ENCODE peak calls at places on chromosomes 5 and 9, in ten cellular contexts. C, X, Y, L, A, D, G, B, Z and E are unnamed samples.

GRCh38 chr5:74179183-74179582 is 461.3 kb downstream of the ENC1 start:
- DNase-seq in C (no peak), X (no peak), Y (no peak), L (no peak), A (no peak), D (no peak), G (no peak), B (no peak), Z (no peak), E (no peak)

GRCh38 chr5:55072668-55073067 is 29.8 kb upstream of the GZMA start:
- DNase-seq in C (no peak), X (peak), Y (no peak), L (no peak), A (no peak), D (no peak), G (peak), B (no peak), Z (peak), E (no peak)

GRCh38 chr5:177275883-177276282 is 27.6 kb downstream of the RAB24 start:
- DNase-seq in C (no peak), X (no peak), Y (no peak), L (no peak), A (no peak), D (no peak), G (no peak), B (no peak), Z (no peak), E (no peak)

GRCh38 chr5:96881511-96882115 is 5.3 kb downstream of the ERAP2 start:
- DNase-seq in C (no peak), X (no peak), Y (no peak), L (no peak), A (no peak), D (no peak), G (no peak), B (no peak), Z (no peak), E (peak)

GRCh38 chr9:109224751-109225150 is 57.7 kb upstream of the FRRS1L start:
- DNase-seq in C (no peak), X (no peak), Y (no peak), L (no peak), A (no peak), D (no peak), G (no peak), B (no peak), Z (no peak), E (no peak)

GRCh38 chr5:163162645-163163044 is 274.8 kb upstream of the CCNG1 start:
- DNase-seq in C (no peak), X (no peak), Y (no peak), L (no peak), A (no peak), D (no peak), G (no peak), B (no peak), Z (no peak), E (no peak)

GRCh38 chr5:113150221-113150620 is 173.6 kb downstream of the DCP2 start:
- DNase-seq in C (no peak), X (no peak), Y (no peak), L (no peak), A (no peak), D (no peak), G (no peak), B (no peak), Z (no peak), E (no peak)

GRCh38 chr9:128292009-128292408 is 15.9 kb downstream of the SWI5 start:
- DNase-seq in C (no peak), X (no peak), Y (no peak), L (no peak), A (no peak), D (no peak), G (no peak), B (no peak), Z (no peak), E (no peak)

GRCh38 chr5:150302301-150303069 is at the start of gene ARSI:
- DNase-seq in C (no peak), X (no peak), Y (peak), L (no peak), A (peak), D (no peak), G (no peak), B (no peak), Z (no peak), E (no peak)

GRCh38 chr5:135834639-135835529 is at the start of gene SLC25A48:
- DNase-seq in C (peak), X (peak), Y (peak), L (no peak), A (peak), D (no peak), G (peak), B (peak), Z (no peak), E (no peak)

GRCh38 chr5:110839004-110839403 is 100.2 kb downstream of the SLC25A46 start:
- DNase-seq in C (no peak), X (no peak), Y (no peak), L (no peak), A (no peak), D (no peak), G (no peak), B (no peak), Z (no peak), E (no peak)

GRCh38 chr5:134555889-134556311 is 30.4 kb downstream of the JADE2 start:
- DNase-seq in C (no peak), X (peak), Y (peak), L (peak), A (peak), D (peak), G (no peak), B (peak), Z (peak), E (peak)

GRCh38 chr5:155728146-155728856 is 598.7 kb upstream of the SGCD start:
- DNase-seq in C (peak), X (no peak), Y (peak), L (no peak), A (no peak), D (no peak), G (no peak), B (peak), Z (no peak), E (no peak)